ENCODE peak calls at places on chromosome 10, in nine cellular contexts. F is dorsolateral prefrontal cortex, M is fibroblast of pulmonary artery, U is AG09319, J is IMR-90, I is WTC11, P is Peyer's patch, N is progenitor cell of endocrine pancreas, Q is breast epithelium. S is an unnamed sample.

GRCh38 chr10:104492349-104492940 is 138.8 kb downstream of the CFAP58 start:
- DNase-seq in Q (peak; percentile 67), M (no peak), J (no peak), P (no peak), N (no peak), F (no peak), I (no peak), U (no peak), S (peak; percentile 16)

GRCh38 chr10:83585686-83586085 is 553.6 kb upstream of the GHITM start:
- DNase-seq in J (no peak), M (no peak), I (no peak), P (no peak), U (no peak), Q (no peak), F (no peak), N (no peak), S (no peak)

GRCh38 chr10:133264455-133264854 is 12.2 kb downstream of the ADAM8 start:
- DNase-seq in N (no peak), U (no peak), M (no peak), Q (no peak), J (no peak), I (no peak), F (no peak), P (no peak), S (no peak)

GRCh38 chr10:47413531-47414226 is 29.6 kb upstream of the ZNF488 start:
- DNase-seq in I (no peak), M (no peak), P (peak; percentile 39), U (no peak), N (no peak), J (no peak), Q (no peak), F (no peak), S (no peak)

GRCh38 chr10:13784067-13784466 is 197.3 kb downstream of the PRPF18 start:
- DNase-seq in M (no peak), I (no peak), F (no peak), P (no peak), Q (no peak), U (no peak), J (peak; percentile 64), N (no peak), S (no peak)

GRCh38 chr10:110802090-110802489 is 69.6 kb upstream of the PDCD4 start:
- DNase-seq in J (peak; percentile 81), I (no peak), M (peak; percentile 70), P (no peak), U (peak; percentile 38), N (no peak), F (no peak), Q (no peak), S (peak; percentile 88)

GRCh38 chr10:65903620-65904019 is 1022.2 kb upstream of the LRRTM3 start:
- DNase-seq in M (no peak), U (no peak), J (no peak), I (no peak), F (no peak), P (no peak), Q (no peak), N (no peak), S (no peak)

GRCh38 chr10:59179027-59179426 is 2.6 kb downstream of the PHYHIPL start:
- DNase-seq in F (no peak), Q (no peak), J (no peak), P (no peak), N (no peak), I (no peak), U (no peak), M (no peak), S (no peak)

GRCh38 chr10:1369197-1369596 is 313.0 kb downstream of the WDR37 start:
- DNase-seq in F (no peak), I (no peak), Q (no peak), M (no peak), N (no peak), U (no peak), P (no peak), J (no peak), S (no peak)

GRCh38 chr10:22433875-22434274 is 88.6 kb downstream of the SPAG6 start:
- DNase-seq in F (no peak), P (no peak), Q (no peak), N (no peak), M (peak; percentile 94), I (no peak), U (peak; percentile 48), J (peak; percentile 96), S (peak; percentile 94)

GRCh38 chr10:364267-364775 is 229.1 kb downstream of the ZMYND11 start:
- DNase-seq in I (no peak), U (no peak), Q (no peak), P (no peak), F (no peak), M (no peak), J (no peak), N (no peak), S (no peak)

GRCh38 chr10:31875608-31876007 is 53.0 kb downstream of the ARHGAP12 start:
- DNase-seq in Q (no peak), M (no peak), I (no peak), N (no peak), F (no peak), P (no peak), J (no peak), U (no peak), S (no peak)

GRCh38 chr10:111323567-111323966 is 246.7 kb downstream of the ADRA2A start:
- DNase-seq in U (no peak), M (no peak), Q (no peak), N (no peak), J (no peak), I (no peak), P (no peak), F (no peak), S (peak; percentile 34)

GRCh38 chr10:43235070-43235900 is 31.6 kb downstream of the RASGEF1A start:
- DNase-seq in I (peak; percentile 4), J (no peak), U (no peak), F (no peak), N (peak; percentile 7), Q (no peak), P (peak; percentile 22), M (no peak), S (no peak)

GRCh38 chr10:128553755-128554154 is 427.5 kb upstream of the MKI67 start:
- DNase-seq in I (no peak), M (no peak), F (no peak), U (no peak), N (no peak), Q (no peak), J (no peak), P (no peak), S (no peak)

GRCh38 chr10:101967119-101967518 is 88.9 kb downstream of the ARMH3 start:
- DNase-seq in P (no peak), U (no peak), F (no peak), N (no peak), Q (no peak), J (no peak), M (no peak), I (no peak), S (no peak)

GRCh38 chr10:3836222-3836820 is 51.3 kb upstream of the KLF6 start:
- DNase-seq in Q (no peak), M (no peak), F (no peak), N (no peak), U (no peak), P (no peak), J (no peak), I (no peak), S (no peak)

GRCh38 chr10:122342293-122343134 is 32.0 kb upstream of the PLEKHA1 start:
- DNase-seq in N (no peak), P (no peak), M (peak; percentile 72), U (peak; percentile 12), F (no peak), Q (no peak), I (peak; percentile 39), J (peak; percentile 51), S (peak; percentile 53)
- TF ChIP-seq CTCF in N (peak; percentile 66), P (peak; percentile 81), M (peak; percentile 80), U (peak; percentile 79), F (peak; percentile 94), Q (peak; percentile 76), I (peak; percentile 46), J (peak; percentile 83), S (peak; percentile 91)

GRCh38 chr10:97733256-97733655 is 3.7 kb upstream of the ZFYVE27 start:
- DNase-seq in M (no peak), I (no peak), Q (no peak), U (no peak), F (no peak), J (no peak), N (no peak), P (no peak), S (no peak)

GRCh38 chr10:97729014-97729413 is 7.9 kb upstream of the ZFYVE27 start:
- DNase-seq in I (no peak), N (no peak), Q (no peak), P (no peak), U (no peak), F (no peak), M (no peak), J (no peak), S (no peak)

GRCh38 chr10:97734021-97734420 is 2.9 kb upstream of the ZFYVE27 start:
- DNase-seq in J (no peak), M (no peak), N (no peak), I (no peak), Q (no peak), U (no peak), F (no peak), P (no peak), S (no peak)

GRCh38 chr10:97731346-97732051 is 5.4 kb upstream of the ZFYVE27 start:
- DNase-seq in N (peak; percentile 51), Q (peak; percentile 62), P (no peak), F (peak; percentile 79), M (peak; percentile 85), J (peak; percentile 76), U (peak; percentile 49), I (peak; percentile 71), S (peak; percentile 80)

GRCh38 chr10:97732052-97732359 is 4.9 kb upstream of the ZFYVE27 start:
- DNase-seq in J (no peak), N (no peak), I (no peak), Q (no peak), M (no peak), P (no peak), F (no peak), U (no peak), S (no peak)
- TF ChIP-seq CTCF in J (no peak), N (no peak), I (peak; percentile 4), Q (no peak), M (no peak), P (no peak), F (peak; percentile 7), U (no peak), S (no peak)

GRCh38 chr10:130136214-130137076 is at the start of gene GLRX3:
- DNase-seq in M (peak; percentile 79), N (peak; percentile 89), J (peak; percentile 71), I (peak; percentile 93), Q (peak; percentile 82), U (peak; percentile 42), F (peak; percentile 65), P (peak; percentile 93), S (peak; percentile 83)
- TF ChIP-seq CTCF in M (no peak), N (no peak), J (no peak), I (no peak), Q (no peak), U (no peak), F (peak; percentile 42), P (no peak), S (no peak)

DNA sequence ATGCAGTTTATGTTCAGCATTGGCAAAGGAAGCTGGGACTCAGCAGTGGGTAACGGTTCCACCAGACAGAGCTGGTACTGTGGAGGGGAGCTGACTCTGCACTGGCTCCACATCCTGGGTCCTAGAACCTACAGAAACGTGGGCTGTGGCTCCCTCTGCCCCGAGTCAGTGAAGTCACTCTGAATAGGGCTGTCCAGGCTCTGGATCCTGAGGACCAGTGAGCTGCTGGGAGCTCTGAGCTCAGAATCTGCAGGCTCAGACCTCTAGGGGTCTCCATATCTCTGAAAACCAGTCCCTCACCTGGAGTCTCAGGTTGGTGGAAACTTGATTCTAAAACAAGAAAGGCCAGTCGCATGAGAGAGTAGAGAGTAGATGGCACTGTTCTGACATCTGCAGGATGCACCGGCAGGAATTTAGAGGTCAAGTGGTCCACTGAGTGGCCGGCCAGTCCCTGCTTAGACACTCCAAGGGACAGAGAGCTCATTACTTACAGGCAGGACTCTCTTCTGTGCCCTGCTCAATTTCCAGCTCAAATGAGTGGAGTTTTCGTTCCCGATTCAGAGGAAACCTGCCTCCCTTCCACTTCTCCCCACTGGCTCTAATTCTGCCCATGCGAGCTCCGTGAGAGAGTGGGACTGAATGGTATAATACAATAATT is 18.6 kb downstream of the NPFFR1 start:
- DNase-seq in I (peak; percentile 69), U (no peak), J (no peak), Q (no peak), F (peak; percentile 57), M (no peak), N (no peak), P (no peak), S (no peak)
- TF ChIP-seq CTCF in I (no peak), U (no peak), J (peak; percentile 5), Q (no peak), F (peak; percentile 47), M (peak; percentile 26), N (peak; percentile 56), P (no peak), S (no peak)

S was measured in AG10803.